ENCODE peak calls at places on chromosomes 6 and 20, in eight cellular contexts. L is cardiac muscle cell, S is EH, T is ovary, I is HepG2, A is skeletal muscle cell, W is NCI-H748 treated with DMSO at 0.1 percent for 48 hours, P is spleen. Q is an unnamed sample.

GRCh38 chr20:60749804-60750602 is 502.1 kb upstream of the CDH4 start:
- DNase-seq in P (no peak), W (no peak), T (no peak), L (no peak), I (no peak), A (no peak), S (no peak), Q (peak)

GRCh38 chr6:111552241-111552744 is 53.4 kb downstream of the TRAF3IP2 start:
- DNase-seq in L (peak), T (peak), P (no peak), W (no peak), I (no peak), A (peak), S (peak), Q (peak)

GRCh38 chr20:33568378-33569289 is 78.7 kb downstream of the CBFA2T2 start:
- DNase-seq in L (no peak), P (no peak), T (no peak), I (peak), A (no peak), W (peak), S (no peak), Q (no peak)

GRCh38 chr20:61271273-61272221 is 19.5 kb downstream of the CDH4 start:
- DNase-seq in S (no peak), A (no peak), W (peak), L (no peak), I (no peak), T (no peak), P (no peak), Q (no peak)

GRCh38 chr20:19392344-19393140 is 180.1 kb downstream of the SLC24A3 start:
- DNase-seq in S (no peak), T (no peak), W (no peak), I (no peak), P (no peak), A (no peak), L (no peak), Q (no peak)

GRCh38 chr20:2093200-2093781 is 8.3 kb upstream of the STK35 start:
- DNase-seq in I (peak), A (no peak), T (no peak), S (no peak), W (peak), L (no peak), P (no peak), Q (peak)

GRCh38 chr6:30830438-30830837 is 53.9 kb upstream of the DDR1 start:
- DNase-seq in A (no peak), I (no peak), L (no peak), S (no peak), W (no peak), P (no peak), T (no peak), Q (no peak)

GRCh38 chr20:20837574-20838021 is 125.2 kb upstream of the RALGAPA2 start:
- DNase-seq in T (peak), I (peak), W (peak), P (no peak), S (peak), A (no peak), L (peak), Q (peak)

GRCh38 chr6:30770164-30770563 is 25.8 kb upstream of the IER3 start:
- DNase-seq in P (no peak), L (no peak), S (no peak), A (no peak), W (no peak), I (no peak), T (no peak), Q (no peak)

GRCh38 chr20:23214903-23215302 is 128.8 kb upstream of the CD93 start:
- DNase-seq in L (no peak), I (no peak), P (no peak), A (no peak), S (peak), T (no peak), W (no peak), Q (no peak)

GRCh38 chr20:2140561-2140960 is 38.9 kb downstream of the STK35 start:
- DNase-seq in P (no peak), S (peak), L (peak), T (peak), A (no peak), W (no peak), I (no peak), Q (no peak)

GRCh38 chr6:13452346-13453171 is 34.8 kb downstream of the GFOD1 start:
- DNase-seq in A (no peak), W (no peak), T (no peak), S (no peak), I (no peak), L (peak), P (no peak), Q (no peak)

GRCh38 chr6:157912326-157912725 is 69.3 kb upstream of the SYNJ2 start:
- DNase-seq in T (peak), I (no peak), P (no peak), A (peak), L (peak), S (peak), W (no peak), Q (no peak)

GRCh38 chr20:57964011-57964862 is 254.4 kb upstream of the PMEPA1 start:
- DNase-seq in S (peak), I (no peak), W (no peak), L (no peak), P (no peak), A (no peak), T (no peak), Q (no peak)

GRCh38 chr20:62321521-62321948 is 18.7 kb downstream of the ADRM1 start:
- DNase-seq in A (no peak), L (no peak), P (no peak), I (no peak), T (no peak), S (no peak), W (no peak), Q (peak)

GRCh38 chr20:44475372-44475693 is 341 bp upstream of the TTPAL start:
- DNase-seq in W (peak), I (no peak), S (no peak), P (no peak), L (no peak), T (no peak), A (no peak), Q (no peak)

GRCh38 chr6:100099189-100100074 is 105.4 kb upstream of the MCHR2 start:
- DNase-seq in A (no peak), I (peak), P (no peak), T (no peak), L (peak), W (peak), S (peak), Q (peak)

GRCh38 chr6:170125447-170126300 is 165.2 kb downstream of the DLL1 start:
- DNase-seq in P (peak), W (no peak), S (no peak), T (no peak), L (no peak), A (no peak), I (no peak), Q (no peak)

GRCh38 chr6:98539669-98540207 is 294.6 kb upstream of the POU3F2 start:
- DNase-seq in I (no peak), S (no peak), T (no peak), L (no peak), W (peak), P (no peak), A (no peak), Q (peak)

GRCh38 chr6:42694586-42694985 is 27.8 kb downstream of the PRPH2 start:
- DNase-seq in I (no peak), W (no peak), A (no peak), T (no peak), L (peak), S (peak), P (no peak), Q (no peak)

GRCh38 chr6:156780117-156780641 is 3.0 kb downstream of the ARID1B start:
- DNase-seq in L (peak), T (no peak), A (peak), S (peak), P (no peak), I (peak), W (peak), Q (peak)

GRCh38 chr20:62019144-62019805 is 46.4 kb downstream of the TAF4 start:
- DNase-seq in W (no peak), P (no peak), I (no peak), L (no peak), T (peak), A (no peak), S (no peak), Q (no peak)

GRCh38 chr6:137494281-137494966 is at the start of gene OLIG3:
- DNase-seq in I (no peak), W (no peak), P (no peak), L (no peak), A (no peak), T (no peak), S (no peak), Q (no peak)

GRCh38 chr6:168131464-168132415 is 52.7 kb upstream of the FRMD1 start:
- DNase-seq in T (no peak), L (peak), W (no peak), A (no peak), S (no peak), P (no peak), I (no peak), Q (no peak)

GRCh38 chr20:38601216-38602184 is at the start of gene ARHGAP40:
- DNase-seq in W (no peak), T (no peak), P (no peak), I (peak), A (no peak), L (no peak), S (no peak), Q (peak)

GRCh38 chr6:107730106-107730505 is 94.0 kb downstream of the SCML4 start:
- DNase-seq in A (no peak), P (no peak), I (no peak), L (no peak), T (no peak), S (no peak), W (no peak), Q (no peak)

GRCh38 chr6:76703285-76703684 is 630.8 kb upstream of the IMPG1 start:
- DNase-seq in W (no peak), L (no peak), I (no peak), P (no peak), S (no peak), A (no peak), T (no peak), Q (no peak)

GRCh38 chr20:63765918-63766317 is 26.3 kb downstream of the SLC2A4RG start:
- DNase-seq in I (no peak), L (no peak), P (no peak), S (no peak), A (no peak), T (no peak), W (no peak), Q (no peak)

GRCh38 chr20:50140339-50140859 is 13.1 kb downstream of the PEDS1 start:
- DNase-seq in I (no peak), P (no peak), W (no peak), S (no peak), T (no peak), L (no peak), A (no peak), Q (no peak)

GRCh38 chr6:132020138-132020551 is 69.0 kb upstream of the CCN2 start:
- DNase-seq in L (no peak), A (no peak), P (no peak), W (no peak), T (peak), I (no peak), S (peak), Q (no peak)